ENCODE peak calls at places on chromosomes 6 and 20, in nine cellular contexts. H is RWPE2, R is neural crest cell, G is upper lobe of right lung, L is pancreas, A is GM23338, E is psoas muscle, N is nephron progenitor cell, O is fibroblast of lung. W is an unnamed sample.

GRCh38 chr6:36947570-36948351 is 6.8 kb upstream of the PI16 start:
- DNase-seq in H (no peak), R (no peak), G (peak), L (no peak), A (no peak), E (no peak), N (no peak), O (no peak), W (no peak)

GRCh38 chr20:46007671-46008070 is 1.0 kb upstream of the MMP9 start:
- DNase-seq in H (peak), R (no peak), G (no peak), L (no peak), A (no peak), E (no peak), N (no peak), O (no peak), W (no peak)

GRCh38 chr20:31721408-31722332 is 998 bp downstream of the BCL2L1 start:
- DNase-seq in H (peak), R (no peak), G (peak), L (no peak), A (peak), E (peak), N (no peak), O (no peak), W (no peak)

GRCh38 chr6:158290040-158290439 is 22.2 kb upstream of the TULP4 start:
- DNase-seq in H (no peak), R (no peak), G (no peak), L (no peak), A (no peak), E (no peak), N (no peak), O (no peak), W (no peak)

GRCh38 chr20:31785089-31785488 is 34.1 kb upstream of the MYLK2 start:
- DNase-seq in H (no peak), R (no peak), G (no peak), L (no peak), A (no peak), E (no peak), N (no peak), O (no peak), W (no peak)

GRCh38 chr6:6694368-6694780 is 105.9 kb downstream of the LY86 start:
- DNase-seq in H (no peak), R (no peak), G (no peak), L (no peak), A (peak), E (no peak), N (no peak), O (no peak), W (no peak)

GRCh38 chr6:137951064-137951597 is 84.1 kb downstream of the TNFAIP3 start:
- DNase-seq in H (no peak), R (no peak), G (no peak), L (no peak), A (no peak), E (no peak), N (no peak), O (no peak), W (no peak)

GRCh38 chr6:89433637-89434499 is 916 bp downstream of the ANKRD6 start:
- DNase-seq in H (no peak), R (no peak), G (peak), L (peak), A (peak), E (peak), N (peak), O (no peak), W (peak)

GRCh38 chr6:163218361-163218894 is 196.1 kb upstream of the QKI start:
- DNase-seq in H (no peak), R (no peak), G (no peak), L (no peak), A (no peak), E (no peak), N (no peak), O (no peak), W (no peak)

GRCh38 chr6:15427360-15428070 is 181.6 kb downstream of the JARID2 start:
- DNase-seq in H (no peak), R (no peak), G (no peak), L (no peak), A (peak), E (no peak), N (peak), O (peak), W (no peak)

GRCh38 chr20:17640875-17641378 is 41.1 kb downstream of the RRBP1 start:
- DNase-seq in H (no peak), R (no peak), G (no peak), L (peak), A (no peak), E (no peak), N (no peak), O (no peak), W (no peak)

GRCh38 chr20:63973636-63974401 is 4.1 kb upstream of the ZNF512B start:
- DNase-seq in H (peak), R (peak), G (peak), L (peak), A (peak), E (peak), N (peak), O (peak), W (peak)

GRCh38 chr20:25139061-25139705 is 56.3 kb upstream of the ENTPD6 start:
- DNase-seq in H (no peak), R (no peak), G (no peak), L (no peak), A (peak), E (no peak), N (no peak), O (no peak), W (no peak)

GRCh38 chr6:111727798-111728197 is 122.1 kb upstream of the TRAF3IP2 start:
- DNase-seq in H (no peak), R (no peak), G (no peak), L (no peak), A (peak), E (no peak), N (no peak), O (peak), W (no peak)
- TF ChIP-seq CTCF in H (peak), R (no peak), G (peak), L (no peak), A (peak), E (no peak), N (no peak), O (peak), W (no peak)

GRCh38 chr6:31898200-31899011 is 908 bp upstream of the EHMT2 start:
- DNase-seq in H (no peak), R (no peak), G (no peak), L (no peak), A (peak), E (no peak), N (peak), O (peak), W (peak)
- TF ChIP-seq CTCF in H (no peak), R (no peak), G (no peak), L (no peak), A (no peak), E (no peak), N (no peak), O (no peak), W (no peak)

DNA sequence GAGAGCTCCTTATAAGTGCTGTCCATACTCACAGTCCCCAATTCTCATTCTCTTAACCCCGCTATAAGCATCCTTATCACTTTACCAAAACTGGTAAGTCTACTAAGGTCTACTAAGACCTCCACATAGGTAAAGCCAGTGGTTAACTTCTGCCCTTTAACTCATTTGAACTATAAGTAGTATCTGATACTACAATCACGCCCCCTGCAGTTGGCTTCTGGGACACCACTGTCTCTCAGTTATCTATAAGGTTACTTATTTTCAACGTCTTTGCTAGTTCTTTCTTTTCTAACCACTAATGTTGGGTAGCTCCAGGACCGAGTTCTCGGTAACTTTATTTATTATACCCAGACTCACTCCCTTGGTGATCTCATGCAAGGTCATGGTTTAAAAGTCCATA is 142.6 kb downstream of the ARHGAP18 start:
- DNase-seq in H (no peak), R (no peak), G (no peak), L (no peak), A (peak), E (no peak), N (peak), O (peak), W (peak)
- TF ChIP-seq CTCF in H (peak), R (peak), G (peak), L (no peak), A (peak), E (no peak), N (peak), O (peak), W (peak)

GRCh38 chr6:34560366-34561226 is 4.5 kb upstream of the SPDEF start:
- DNase-seq in H (no peak), R (peak), G (no peak), L (peak), A (no peak), E (no peak), N (peak), O (peak), W (no peak)
- TF ChIP-seq CTCF in H (no peak), R (no peak), G (no peak), L (no peak), A (no peak), E (no peak), N (no peak), O (no peak), W (no peak)

GRCh38 chr20:53749499-53749898 is 155.9 kb upstream of the ZNF217 start:
- DNase-seq in H (no peak), R (no peak), G (no peak), L (no peak), A (no peak), E (no peak), N (no peak), O (no peak), W (no peak)
- TF ChIP-seq CTCF in H (peak), R (no peak), G (no peak), L (no peak), A (no peak), E (no peak), N (no peak), O (no peak), W (no peak)

GRCh38 chr20:59985864-59986263 is 27.6 kb downstream of the CDH26 start:
- DNase-seq in H (no peak), R (no peak), G (no peak), L (no peak), A (peak), E (no peak), N (no peak), O (no peak), W (no peak)
- TF ChIP-seq CTCF in H (peak), R (peak), G (peak), L (no peak), A (peak), E (no peak), N (no peak), O (no peak), W (no peak)